ENCODE peak calls at places on chromosomes 11 and 22, in nine cellular contexts. C is PC-3; U is cardiac septum; O is psoas muscle; E is hypothalamus; J is activated naive CD8-positive, alpha-beta T cell treated with anti-CD3 and anti-CD28 coated beads for 36 hours; W is Calu3; S is GM19239; G is stimulated activated CD4-positive, alpha-beta T cell treated with anti-CD3 and anti-CD28 coated beads, TNF-alpha, amount 100 ng/mL, for 1 hour. D is an unnamed sample.

GRCh38 chr22:45581549-45582080 is 78.9 kb downstream of the FBLN1 start:
- DNase-seq in C (no peak), U (no peak), O (no peak), E (no peak), J (no peak), W (no peak), S (no peak), G (no peak), D (no peak)

GRCh38 chr11:114065094-114065493 is 5.6 kb downstream of the ZBTB16 start:
- DNase-seq in C (no peak), U (no peak), O (no peak), E (no peak), J (no peak), W (no peak), S (no peak), G (no peak), D (no peak)

GRCh38 chr11:15073361-15074205 is at the start of gene CALCB:
- DNase-seq in C (no peak), U (no peak), O (no peak), E (no peak), J (peak), W (peak), S (no peak), G (no peak), D (no peak)

GRCh38 chr11:81036168-81036870 is 1595.5 kb upstream of the TENM4 start:
- DNase-seq in C (no peak), U (no peak), O (no peak), E (no peak), J (no peak), W (no peak), S (no peak), G (no peak), D (no peak)

GRCh38 chr11:120611576-120611975 is 100.0 kb downstream of the GRIK4 start:
- DNase-seq in C (no peak), U (no peak), O (no peak), E (no peak), J (no peak), W (no peak), S (no peak), G (no peak), D (no peak)

GRCh38 chr11:122741613-122742012 is 86.1 kb downstream of the UBASH3B start:
- DNase-seq in C (no peak), U (peak), O (peak), E (no peak), J (no peak), W (no peak), S (no peak), G (no peak), D (no peak)

GRCh38 chr11:134542401-134543143 is 130.5 kb upstream of the B3GAT1 start:
- DNase-seq in C (peak), U (peak), O (no peak), E (no peak), J (no peak), W (peak), S (no peak), G (no peak), D (no peak)

GRCh38 chr11:73416711-73417265 is 40.6 kb downstream of the RELT start:
- DNase-seq in C (no peak), U (no peak), O (no peak), E (no peak), J (no peak), W (no peak), S (no peak), G (no peak), D (no peak)

GRCh38 chr11:128696930-128697329 is 3.1 kb downstream of the FLI1 start:
- DNase-seq in C (no peak), U (no peak), O (no peak), E (no peak), J (no peak), W (no peak), S (no peak), G (no peak), D (no peak)

GRCh38 chr11:122843281-122844150 is 5.2 kb downstream of the CRTAM start:
- DNase-seq in C (no peak), U (no peak), O (no peak), E (no peak), J (peak), W (peak), S (no peak), G (no peak), D (no peak)

GRCh38 chr22:45097061-45097460 is 66.7 kb upstream of the NUP50 start:
- DNase-seq in C (no peak), U (no peak), O (no peak), E (no peak), J (no peak), W (no peak), S (no peak), G (no peak), D (no peak)

GRCh38 chr22:43823911-43824665 is 12.0 kb upstream of the EFCAB6 start:
- DNase-seq in C (no peak), U (peak), O (no peak), E (no peak), J (no peak), W (no peak), S (no peak), G (no peak), D (no peak)

GRCh38 chr22:48867891-48868290 is 959.8 kb downstream of the BRD1 start:
- DNase-seq in C (no peak), U (peak), O (no peak), E (no peak), J (no peak), W (no peak), S (no peak), G (no peak), D (no peak)

GRCh38 chr11:13008625-13009475 is at the start of gene RASSF10:
- DNase-seq in C (no peak), U (peak), O (peak), E (peak), J (peak), W (peak), S (peak), G (no peak), D (no peak)

GRCh38 chr11:19498986-19499669 is 213.5 kb upstream of the NAV2 start:
- DNase-seq in C (no peak), U (no peak), O (no peak), E (no peak), J (no peak), W (no peak), S (no peak), G (no peak), D (no peak)

GRCh38 chr11:31641477-31642062 is 132.0 kb downstream of the ELP4 start:
- DNase-seq in C (peak), U (no peak), O (no peak), E (no peak), J (no peak), W (peak), S (no peak), G (no peak), D (no peak)

GRCh38 chr11:43354311-43354710 is 4.4 kb upstream of the TTC17 start:
- DNase-seq in C (no peak), U (no peak), O (no peak), E (no peak), J (no peak), W (no peak), S (no peak), G (no peak), D (no peak)

GRCh38 chr11:55503449-55503848 is 50.8 kb upstream of the OR4C15 start:
- DNase-seq in C (peak), U (no peak), O (no peak), E (no peak), J (no peak), W (no peak), S (no peak), G (no peak), D (no peak)

GRCh38 chr22:37546436-37547248 is 13.6 kb upstream of the CDC42EP1 start:
- DNase-seq in C (no peak), U (peak), O (peak), E (no peak), J (no peak), W (no peak), S (no peak), G (no peak), D (no peak)

GRCh38 chr11:61917043-61917356 is 366 bp downstream of the RAB3IL1 start:
- DNase-seq in C (no peak), U (no peak), O (no peak), E (no peak), J (no peak), W (no peak), S (no peak), G (no peak), D (no peak)

GRCh38 chr22:19819911-19820879 is 34.5 kb downstream of the GNB1L start:
- DNase-seq in C (no peak), U (peak), O (no peak), E (no peak), J (no peak), W (no peak), S (no peak), G (no peak), D (no peak)

GRCh38 chr11:116702772-116703360 is 69.9 kb downstream of the BUD13 start:
- DNase-seq in C (peak), U (peak), O (no peak), E (no peak), J (no peak), W (no peak), S (no peak), G (no peak), D (no peak)

GRCh38 chr22:43440556-43440955 is 28.7 kb downstream of the MPPED1 start:
- DNase-seq in C (no peak), U (peak), O (no peak), E (no peak), J (no peak), W (no peak), S (no peak), G (no peak), D (no peak)

GRCh38 chr22:19971276-19972124 is 29.9 kb upstream of the TXNRD2 start:
- DNase-seq in C (no peak), U (no peak), O (no peak), E (no peak), J (no peak), W (no peak), S (no peak), G (no peak), D (no peak)

GRCh38 chr22:29830585-29830984 is 7.5 kb downstream of the ASCC2 start:
- DNase-seq in C (peak), U (peak), O (peak), E (no peak), J (no peak), W (no peak), S (no peak), G (no peak), D (no peak)

GRCh38 chr11:132549001-132549400 is 983.3 kb downstream of the OPCML start:
- DNase-seq in C (no peak), U (no peak), O (no peak), E (no peak), J (no peak), W (no peak), S (no peak), G (no peak), D (no peak)

D was measured in activated CD8-positive, alpha-beta memory T cell treated with anti-CD3 and anti-CD28 coated beads for 4 hours.